ENCODE peak calls at places on chromosomes 3 and 15, in eight cellular contexts. M is CD4-positive, alpha-beta memory T cell; U is HCT116; B is activated T-cell treated with anti-CD3 and anti-CD28 coated beads, Interleukin-2, amount 50 U/mL, for 1 hour; T is IMR-90; H is mammary epithelial cell; Z is left lung; D is NCI-H1092. X is an unnamed sample.

GRCh38 chr3:182179631-182180030 is 467.9 kb downstream of the SOX2 start:
- DNase-seq in Z (no peak), T (no peak), B (no peak), M (no peak), U (no peak), H (no peak), D (no peak), X (no peak)

GRCh38 chr3:104687362-104687761 is 679.3 kb upstream of the ALCAM start:
- DNase-seq in Z (peak), M (no peak), D (no peak), U (no peak), T (no peak), H (no peak), B (no peak), X (no peak)

GRCh38 chr3:133938770-133939495 is 43.3 kb upstream of the RAB6B start:
- DNase-seq in T (peak), D (no peak), Z (no peak), U (no peak), M (no peak), B (no peak), H (peak), X (no peak)

GRCh38 chr3:36729204-36730056 is 34.9 kb downstream of the DCLK3 start:
- DNase-seq in T (peak), B (no peak), H (peak), D (peak), M (peak), Z (no peak), U (peak), X (no peak)

GRCh38 chr3:179558742-179559364 is 3.9 kb upstream of the ACTL6A start:
- DNase-seq in M (peak), T (peak), B (peak), H (peak), Z (no peak), U (peak), D (peak), X (peak)

GRCh38 chr3:30370681-30371271 is 235.6 kb upstream of the TGFBR2 start:
- DNase-seq in H (no peak), U (no peak), T (no peak), B (no peak), M (no peak), Z (no peak), D (no peak), X (no peak)

GRCh38 chr3:8416965-8417364 is 84.7 kb upstream of the LMCD1 start:
- DNase-seq in B (no peak), Z (no peak), U (peak), H (peak), D (no peak), M (no peak), T (peak), X (no peak)

GRCh38 chr3:14902719-14903118 is 44.7 kb upstream of the NR2C2 start:
- DNase-seq in M (no peak), B (no peak), U (no peak), Z (no peak), D (no peak), T (no peak), H (no peak), X (peak)

GRCh38 chr3:184693011-184693975 is 18.6 kb downstream of the MAGEF1 start:
- DNase-seq in Z (no peak), M (no peak), B (no peak), T (no peak), D (no peak), H (no peak), U (no peak), X (no peak)

GRCh38 chr3:7144696-7145308 is 283.9 kb downstream of the GRM7 start:
- DNase-seq in M (no peak), H (peak), U (peak), D (no peak), Z (no peak), T (no peak), B (no peak), X (no peak)

GRCh38 chr3:176953106-176954080 is 243.9 kb downstream of the TBL1XR1 start:
- DNase-seq in T (peak), Z (no peak), U (no peak), D (peak), B (no peak), M (no peak), H (no peak), X (no peak)

GRCh38 chr15:59611277-59612260 is at the start of gene GCNT3:
- DNase-seq in B (no peak), Z (no peak), D (no peak), M (no peak), H (peak), U (peak), T (peak), X (no peak)

GRCh38 chr15:95679847-95680582 is 650.5 kb upstream of the NR2F2 start:
- DNase-seq in D (no peak), Z (no peak), U (no peak), H (no peak), B (no peak), M (no peak), T (no peak), X (no peak)

GRCh38 chr3:14117468-14118399 is 6.9 kb downstream of the CHCHD4 start:
- DNase-seq in U (no peak), B (no peak), Z (no peak), T (no peak), D (no peak), M (no peak), H (no peak), X (no peak)

GRCh38 chr3:184523825-184524615 is 37.6 kb upstream of the EPHB3 start:
- DNase-seq in U (peak), D (no peak), T (peak), B (no peak), M (no peak), H (peak), Z (no peak), X (no peak)

GRCh38 chr15:75902129-75902557 is 1.5 kb upstream of the FBXO22 start:
- DNase-seq in D (no peak), Z (no peak), U (no peak), M (no peak), H (no peak), T (no peak), B (no peak), X (no peak)

GRCh38 chr3:23162939-23163338 is 40.2 kb upstream of the UBE2E2 start:
- DNase-seq in M (no peak), Z (no peak), U (no peak), H (no peak), D (no peak), B (no peak), T (no peak), X (no peak)

GRCh38 chr3:150293401-150294001 is 114.6 kb upstream of the TSC22D2 start:
- DNase-seq in B (no peak), Z (no peak), M (no peak), D (no peak), T (peak), H (no peak), U (no peak), X (no peak)